ENCODE peak calls at places on chromosomes 11 and 22, in eight cellular contexts. K is tibial nerve; R is prostate gland; O is body of pancreas; X is CD4-positive, alpha-beta memory T cell; B is brain microvascular endothelial cell; F is heart right ventricle; H is breast epithelium. U is an unnamed sample.

GRCh38 chr11:111064118-111064517 is 181.4 kb upstream of the POU2AF2 start:
- DNase-seq in K (no peak), R (no peak), X (no peak), F (no peak), B (peak; percentile 42), O (no peak), H (no peak), U (no peak)

GRCh38 chr11:77158041-77158695 is 30.1 kb downstream of the MYO7A start:
- DNase-seq in K (no peak), B (no peak), H (no peak), O (no peak), R (no peak), X (no peak), F (no peak), U (no peak)

GRCh38 chr11:1931326-1931725 is 11.8 kb downstream of the TNNT3 start:
- DNase-seq in B (no peak), O (no peak), X (no peak), R (no peak), K (no peak), H (no peak), F (no peak), U (no peak)

GRCh38 chr11:71456831-71457230 is 3.8 kb downstream of the NADSYN1 start:
- DNase-seq in X (no peak), F (no peak), K (no peak), R (no peak), H (no peak), B (no peak), O (no peak), U (no peak)

GRCh38 chr11:60307507-60308195 is 19.4 kb upstream of the MS4A6E start:
- DNase-seq in K (no peak), H (no peak), R (no peak), F (no peak), O (no peak), X (no peak), B (no peak), U (no peak)

GRCh38 chr11:554824-555499 is 5.6 kb downstream of the LMNTD2 start:
- DNase-seq in O (peak; percentile 80), H (no peak), R (peak; percentile 73), K (no peak), B (no peak), F (peak; percentile 64), X (peak; percentile 75), U (peak; percentile 59)

GRCh38 chr22:44752285-44753188 is at the start of gene ARHGAP8:
- DNase-seq in B (no peak), R (peak; percentile 63), O (peak; percentile 67), F (no peak), X (no peak), K (no peak), H (no peak), U (no peak)

GRCh38 chr11:75600356-75600755 is 38.3 kb downstream of the SERPINH1 start:
- DNase-seq in H (no peak), X (no peak), O (no peak), F (no peak), B (no peak), K (no peak), R (no peak), U (no peak)

GRCh38 chr11:29978549-29978948 is 38.3 kb downstream of the KCNA4 start:
- DNase-seq in B (no peak), H (no peak), K (no peak), O (no peak), R (no peak), F (no peak), X (no peak), U (no peak)

GRCh38 chr11:74443071-74443864 is 24.1 kb downstream of the KCNE3 start:
- DNase-seq in X (no peak), F (no peak), K (no peak), O (peak; percentile 78), B (peak; percentile 14), H (peak; percentile 59), R (peak; percentile 85), U (no peak)

GRCh38 chr11:16195659-16196058 is 160.7 kb downstream of the SOX6 start:
- DNase-seq in X (no peak), O (no peak), K (no peak), B (peak; percentile 16), H (no peak), R (no peak), F (no peak), U (no peak)

GRCh38 chr11:101848262-101848661 is 66.5 kb upstream of the CEP126 start:
- DNase-seq in O (no peak), R (no peak), B (no peak), X (no peak), F (no peak), K (no peak), H (no peak), U (no peak)

GRCh38 chr11:126661051-126661450 is 305.6 kb downstream of the ST3GAL4 start:
- DNase-seq in O (no peak), K (no peak), F (no peak), B (no peak), H (no peak), X (no peak), R (no peak), U (no peak)

GRCh38 chr11:117997436-117998200 is 11.4 kb downstream of the IL10RA start:
- DNase-seq in F (no peak), H (no peak), B (no peak), O (no peak), K (no peak), R (no peak), X (no peak), U (no peak)

GRCh38 chr22:49326558-49326957 is 501.1 kb downstream of the BRD1 start:
- DNase-seq in K (no peak), H (peak; percentile 40), F (no peak), O (no peak), X (no peak), R (no peak), B (no peak), U (no peak)

GRCh38 chr22:46031561-46031960 is 54.6 kb upstream of the WNT7B start:
- DNase-seq in R (no peak), O (no peak), H (no peak), X (no peak), K (no peak), F (no peak), B (no peak), U (no peak)

GRCh38 chr22:30490399-30490798 is 15.1 kb downstream of the SEC14L4 start:
- DNase-seq in B (no peak), F (no peak), K (no peak), H (no peak), X (no peak), R (no peak), O (no peak), U (no peak)

GRCh38 chr11:95884364-95884763 is 39.5 kb downstream of the MTMR2 start:
- DNase-seq in R (no peak), B (peak; percentile 31), X (no peak), O (no peak), K (no peak), H (no peak), F (no peak), U (no peak)

GRCh38 chr22:17990942-17991341 is 33.4 kb downstream of the MICAL3 start:
- DNase-seq in B (no peak), R (no peak), K (no peak), F (peak; percentile 40), X (no peak), H (no peak), O (no peak), U (no peak)

GRCh38 chr11:6481924-6482275 is 599 bp downstream of the TIMM10B start:
- DNase-seq in H (no peak), R (no peak), B (no peak), F (no peak), O (peak; percentile 26), K (no peak), X (no peak), U (peak; percentile 25)

GRCh38 chr11:58047818-58048217 is 17.1 kb downstream of the OR6Q1 start:
- DNase-seq in H (no peak), K (no peak), X (no peak), R (no peak), F (no peak), O (no peak), B (no peak), U (no peak)

GRCh38 chr11:27018902-27019544 is 21.6 kb upstream of the BBOX1 start:
- DNase-seq in B (no peak), F (no peak), R (no peak), H (no peak), K (no peak), X (no peak), O (no peak), U (no peak)

DNA sequence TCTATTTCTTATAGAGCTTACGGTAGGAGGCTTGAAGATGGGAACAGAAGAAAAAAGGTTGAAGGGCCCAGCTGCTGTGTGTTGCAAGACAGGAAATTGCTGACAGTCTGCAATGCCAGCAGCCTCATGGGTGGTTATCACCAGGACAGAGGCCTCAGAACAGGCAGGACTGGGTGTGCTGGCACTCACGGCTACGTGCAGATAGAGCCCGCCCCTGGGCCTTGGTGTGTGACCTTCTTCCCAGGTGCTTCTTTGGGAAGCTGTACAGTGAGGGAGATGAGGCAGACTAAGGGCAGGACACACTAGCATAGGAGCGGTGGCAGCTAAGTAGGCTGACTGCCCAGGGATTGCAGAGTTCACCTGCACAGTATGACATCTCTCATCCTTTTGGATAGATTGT is 12.6 kb downstream of the PRAME start:
- DNase-seq in H (no peak), B (no peak), O (no peak), F (no peak), K (no peak), R (no peak), X (no peak), U (peak; percentile 44)
- H3K36me3 ChIP-seq in H (no peaks in the 10 kb centered on the region), B (no peaks in the 10 kb centered on the region), O (no peaks in the 10 kb centered on the region), F (no peaks in the 10 kb centered on the region), K (no peaks in the 10 kb centered on the region), R (no peaks in the 10 kb centered on the region), X (peaks cover 10% of the 10 kb centered on the region), U (no peaks in the 10 kb centered on the region)

GRCh38 chr11:125649465-125650166 is 24.7 kb downstream of the CHEK1 start:
- DNase-seq in H (no peak), B (no peak), X (peak; percentile 14), F (no peak), K (no peak), O (no peak), R (no peak), U (no peak)
- H3K36me3 ChIP-seq in H (no peaks in the 10 kb centered on the region), B (peaks cover 2% of the 10 kb centered on the region), X (no peaks in the 10 kb centered on the region), F (peaks cover 30% of the 10 kb centered on the region), K (no peaks in the 10 kb centered on the region), O (no peaks in the 10 kb centered on the region), R (no peaks in the 10 kb centered on the region), U (no peaks in the 10 kb centered on the region)

DNA sequence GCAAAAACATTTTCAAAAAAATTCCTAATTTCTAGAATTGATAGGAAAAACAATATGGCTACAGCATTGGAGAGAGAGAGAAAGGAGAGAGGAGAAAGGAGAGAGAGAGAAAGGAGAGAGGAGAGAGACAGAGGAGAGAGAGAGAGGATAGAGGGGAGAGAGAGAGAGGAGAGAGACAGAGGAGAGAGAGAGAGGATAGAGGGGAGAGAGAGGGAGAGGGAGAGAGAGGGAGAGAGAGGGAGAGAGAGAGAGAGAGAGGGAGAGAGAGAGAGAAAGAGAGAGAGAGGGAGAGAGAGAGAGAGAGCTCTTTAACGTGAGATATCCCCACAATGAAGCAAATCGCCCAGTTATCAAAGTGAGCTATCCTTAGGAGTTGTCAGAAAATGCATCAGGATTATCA is 737 bp upstream of the TYR start:
- DNase-seq in F (no peak), O (no peak), K (no peak), H (no peak), R (no peak), B (no peak), X (no peak), U (no peak)
- H3K36me3 ChIP-seq in F (no peaks in the 10 kb centered on the region), O (no peaks in the 10 kb centered on the region), K (no peaks in the 10 kb centered on the region), H (no peaks in the 10 kb centered on the region), R (no peaks in the 10 kb centered on the region), B (no peaks in the 10 kb centered on the region), X (no peaks in the 10 kb centered on the region), U (no peaks in the 10 kb centered on the region)

GRCh38 chr22:24416611-24417010 is 10.8 kb upstream of the ADORA2A start:
- DNase-seq in K (no peak), R (no peak), O (no peak), B (no peak), F (no peak), X (no peak), H (no peak), U (no peak)
- H3K36me3 ChIP-seq in K (no peaks in the 10 kb centered on the region), R (peaks cover 6% of the 10 kb centered on the region), O (peaks cover 7% of the 10 kb centered on the region), B (peaks cover 16% of the 10 kb centered on the region), F (peaks cover 57% of the 10 kb centered on the region), X (peaks cover 27% of the 10 kb centered on the region), H (peaks cover 6% of the 10 kb centered on the region), U (no peaks in the 10 kb centered on the region)

U was measured in adrenal gland.